ENCODE peak calls at places on chromosomes 12 and 14, in ten cellular contexts. P is non-pigmented ciliary epithelial cell; W is stimulated activated CD4-positive, alpha-beta T cell treated with anti-CD3 and anti-CD28 coated beads, Interleukin-1b, Interleukin-23, amount 100 ng/mL, for 1 hour; Z is B cell; V is midbrain; B is tibial artery; I is NCI-H1105; F is HT1080; S is right cardiac atrium; M is T47D. C is an unnamed sample.

GRCh38 chr12:26740991-26741390 is 92.0 kb downstream of the ITPR2 start:
- DNase-seq in P (no peak), W (no peak), Z (no peak), V (no peak), B (no peak), I (peak; percentile 93), F (peak; percentile 26), S (no peak), M (no peak), C (no peak)

GRCh38 chr14:104317975-104318557 is 179.7 kb downstream of the KIF26A start:
- DNase-seq in P (no peak), W (no peak), Z (no peak), V (no peak), B (no peak), I (no peak), F (no peak), S (no peak), M (no peak), C (no peak)

GRCh38 chr12:77133566-77133965 is 68.2 kb upstream of the E2F7 start:
- DNase-seq in P (no peak), W (no peak), Z (no peak), V (no peak), B (no peak), I (no peak), F (peak; percentile 43), S (peak; percentile 41), M (peak; percentile 76), C (no peak)

GRCh38 chr14:90398841-90399540 is 2.2 kb downstream of the CALM1 start:
- DNase-seq in P (no peak), W (no peak), Z (peak; percentile 28), V (no peak), B (no peak), I (no peak), F (no peak), S (no peak), M (no peak), C (no peak)

GRCh38 chr12:47828967-47829482 is 9.3 kb upstream of the HDAC7 start:
- DNase-seq in P (no peak), W (no peak), Z (no peak), V (no peak), B (peak; percentile 83), I (no peak), F (peak; percentile 70), S (peak; percentile 87), M (peak; percentile 92), C (no peak)

GRCh38 chr12:3250034-3250433 is 172.9 kb downstream of the TSPAN9 start:
- DNase-seq in P (no peak), W (no peak), Z (no peak), V (no peak), B (no peak), I (no peak), F (no peak), S (no peak), M (no peak), C (no peak)

GRCh38 chr12:82593901-82594396 is 92.8 kb upstream of the TMTC2 start:
- DNase-seq in P (no peak), W (no peak), Z (no peak), V (peak; percentile 21), B (no peak), I (peak; percentile 35), F (no peak), S (no peak), M (no peak), C (no peak)

GRCh38 chr14:61244051-61244450 is 37.1 kb downstream of the TMEM30B start:
- DNase-seq in P (no peak), W (no peak), Z (no peak), V (no peak), B (no peak), I (no peak), F (no peak), S (no peak), M (no peak), C (no peak)

GRCh38 chr14:66000771-66001170 is 485.4 kb upstream of the CCDC196 start:
- DNase-seq in P (no peak), W (no peak), Z (no peak), V (no peak), B (no peak), I (no peak), F (no peak), S (no peak), M (peak; percentile 68), C (no peak)

GRCh38 chr12:54465857-54466499 is 7.4 kb downstream of the GTSF1 start:
- DNase-seq in P (no peak), W (no peak), Z (no peak), V (no peak), B (no peak), I (no peak), F (no peak), S (no peak), M (no peak), C (no peak)

GRCh38 chr12:14618990-14619389 is 51.3 kb upstream of the PLBD1 start:
- DNase-seq in P (no peak), W (no peak), Z (peak; percentile 26), V (no peak), B (no peak), I (no peak), F (peak; percentile 21), S (no peak), M (peak; percentile 60), C (no peak)

GRCh38 chr12:22118206-22118605 is 72.2 kb downstream of the CMAS start:
- DNase-seq in P (no peak), W (no peak), Z (no peak), V (no peak), B (no peak), I (no peak), F (no peak), S (no peak), M (no peak), C (no peak)

GRCh38 chr12:48986720-48987291 is 8.7 kb downstream of the WNT1 start:
- DNase-seq in P (no peak), W (no peak), Z (no peak), V (no peak), B (no peak), I (no peak), F (no peak), S (no peak), M (no peak), C (no peak)

GRCh38 chr12:59431266-59431665 is 164.6 kb upstream of the SLC16A7 start:
- DNase-seq in P (no peak), W (no peak), Z (no peak), V (no peak), B (no peak), I (no peak), F (no peak), S (no peak), M (peak; percentile 32), C (no peak)

GRCh38 chr12:49803693-49804450 is 24.3 kb downstream of the NCKAP5L start:
- DNase-seq in P (no peak), W (no peak), Z (no peak), V (no peak), B (no peak), I (no peak), F (no peak), S (no peak), M (no peak), C (no peak)

GRCh38 chr14:23028800-23029199 is 5.9 kb downstream of the PSMB5 start:
- DNase-seq in P (no peak), W (no peak), Z (no peak), V (no peak), B (no peak), I (no peak), F (peak; percentile 29), S (no peak), M (no peak), C (no peak)

GRCh38 chr14:74551431-74551830 is 57.9 kb downstream of the ISCA2 start:
- DNase-seq in P (no peak), W (no peak), Z (no peak), V (no peak), B (no peak), I (no peak), F (no peak), S (no peak), M (no peak), C (no peak)

GRCh38 chr14:23910081-23910875 is 43.3 kb upstream of the DHRS4 start:
- DNase-seq in P (peak; percentile 13), W (no peak), Z (no peak), V (peak; percentile 10), B (peak; percentile 29), I (peak; percentile 39), F (peak; percentile 63), S (no peak), M (peak; percentile 75), C (no peak)

GRCh38 chr12:54161481-54162437 is 27.0 kb downstream of the SMUG1 start:
- DNase-seq in P (no peak), W (no peak), Z (no peak), V (no peak), B (no peak), I (no peak), F (no peak), S (no peak), M (no peak), C (no peak)

GRCh38 chr14:104387000-104387384 is 192.6 kb upstream of the C14orf180 start:
- DNase-seq in P (no peak), W (no peak), Z (no peak), V (no peak), B (peak; percentile 16), I (no peak), F (no peak), S (no peak), M (no peak), C (no peak)

GRCh38 chr14:100623557-100623956 is 36.3 kb upstream of the BEGAIN start:
- DNase-seq in P (no peak), W (no peak), Z (no peak), V (no peak), B (no peak), I (no peak), F (no peak), S (no peak), M (no peak), C (no peak)

GRCh38 chr14:105999361-106000028 is 473.1 kb downstream of the TMEM121 start:
- DNase-seq in P (no peak), W (peak; percentile 62), Z (peak; percentile 80), V (no peak), B (no peak), I (peak; percentile 1), F (peak; percentile 48), S (peak; percentile 38), M (peak; percentile 72), C (peak; percentile 63)

GRCh38 chr12:5243014-5243413 is 188.9 kb upstream of the NTF3 start:
- DNase-seq in P (no peak), W (no peak), Z (no peak), V (no peak), B (no peak), I (no peak), F (no peak), S (no peak), M (no peak), C (no peak)